ENCODE peak calls at places on chromosomes 12 and 14, in five cellular contexts. J, L, D, C and W are unnamed samples. For H3K4me1, the result is how much of the 10 kb centered on the place peaks cover.

GRCh38 chr14:94310248-94310647 is 12.9 kb downstream of the SERPINA6 start:
- DNase-seq in J (peak), D (no peak), C (no peak), L (no peak), W (no peak)

GRCh38 chr14:94615254-94615653 is 3.1 kb downstream of the SERPINA3 start:
- DNase-seq in C (no peak), J (no peak), D (no peak), L (no peak), W (no peak)

GRCh38 chr12:93976024-93976423 is 172.4 kb upstream of the PLXNC1 start:
- DNase-seq in L (no peak), C (no peak), J (no peak), D (no peak), W (no peak)

GRCh38 chr12:47849261-47849660 is 29.6 kb upstream of the HDAC7 start:
- DNase-seq in D (no peak), C (no peak), J (no peak), L (no peak), W (no peak)

GRCh38 chr12:94867066-94867855 is 136.2 kb downstream of the NDUFA12 start:
- DNase-seq in D (no peak), C (no peak), L (no peak), J (no peak), W (no peak)

GRCh38 chr14:79044894-79045624 is 874.9 kb downstream of the NRXN3 start:
- DNase-seq in J (no peak), C (peak), D (peak), L (peak), W (no peak)

GRCh38 chr12:3670083-3670620 is 82.8 kb downstream of the CRACR2A start:
- DNase-seq in J (no peak), D (no peak), C (no peak), L (no peak), W (no peak)

GRCh38 chr14:83611906-83612305 is 1918.0 kb upstream of the FLRT2 start:
- DNase-seq in D (no peak), C (no peak), J (no peak), L (no peak), W (no peak)

GRCh38 chr12:85784096-85784720 is 52.0 kb downstream of the RASSF9 start:
- DNase-seq in L (no peak), D (no peak), J (no peak), C (no peak), W (no peak)

GRCh38 chr12:64171715-64172114 is 50.4 kb downstream of the KICS2 start:
- DNase-seq in L (peak), D (no peak), J (no peak), C (no peak), W (no peak)

GRCh38 chr14:76948213-76948947 is 80.1 kb downstream of the IRF2BPL start:
- DNase-seq in D (peak), C (no peak), J (no peak), L (peak), W (no peak)

GRCh38 chr12:78863482-78864427 is 819 bp upstream of the SYT1 start:
- DNase-seq in C (peak), J (peak), D (peak), L (peak), W (no peak)

GRCh38 chr12:113386866-113387566 is 16.7 kb downstream of the SDS start:
- DNase-seq in J (no peak), C (no peak), L (no peak), D (no peak), W (no peak)

GRCh38 chr12:91224411-91224810 is 41.8 kb upstream of the DCN start:
- DNase-seq in C (no peak), J (no peak), D (no peak), L (no peak), W (no peak)

GRCh38 chr12:30691122-30691879 is 4.4 kb downstream of the IPO8 start:
- DNase-seq in C (peak), D (no peak), J (no peak), L (peak), W (no peak)

GRCh38 chr12:109680521-109681030 is 33.0 kb upstream of the FAM222A start:
- DNase-seq in D (peak), L (no peak), C (no peak), J (no peak), W (no peak)

GRCh38 chr14:55553791-55554190 is 26.2 kb upstream of the KTN1 start:
- DNase-seq in J (no peak), C (no peak), L (no peak), D (no peak), W (no peak)

GRCh38 chr14:49173765-49174373 is 412.3 kb downstream of the RPS29 start:
- DNase-seq in J (no peak), L (peak), C (peak), D (peak), W (no peak)

GRCh38 chr12:109731231-109731731 is 17.7 kb downstream of the FAM222A start:
- DNase-seq in L (no peak), D (no peak), J (no peak), C (no peak), W (no peak)

GRCh38 chr12:121334513-121335343 is 17.5 kb downstream of the ANAPC5 start:
- DNase-seq in D (no peak), C (peak), L (peak), J (no peak), W (peak)

GRCh38 chr12:59252731-59253130 is 332.4 kb upstream of the LRIG3 start:
- DNase-seq in L (no peak), J (no peak), C (no peak), D (no peak), W (no peak)

GRCh38 chr14:69571879-69572633 is 2.6 kb downstream of the CCDC177 start:
- DNase-seq in D (peak), L (no peak), C (peak), J (peak), W (no peak)

GRCh38 chr14:104512771-104513640 is 66.6 kb upstream of the C14orf180 start:
- DNase-seq in D (no peak), L (no peak), C (no peak), J (peak), W (no peak)

GRCh38 chr14:61460853-61461611 is 139.7 kb downstream of the PRKCH start:
- DNase-seq in L (no peak), D (no peak), J (no peak), C (no peak), W (no peak)

GRCh38 chr14:33711761-33712160 is 239.1 kb downstream of the EGLN3 start:
- DNase-seq in D (no peak), J (no peak), C (no peak), L (no peak), W (no peak)
- H3K27ac ChIP-seq in D (no peak), J (no peak), C (no peak), L (no peak), W (no peak)

GRCh38 chr14:91298576-91298975 is 54.1 kb upstream of the GPR68 start:
- DNase-seq in L (no peak), J (no peak), C (no peak), D (no peak), W (no peak)
- H3K4me1 ChIP-seq in L (under half), J (under half), C (under half), D (under half), W (under half)

GRCh38 chr12:123597100-123597499 is 4.8 kb upstream of the DDX55 start:
- DNase-seq in L (no peak), J (no peak), D (no peak), C (no peak), W (no peak)
- H3K27ac ChIP-seq in L (no peak), J (no peak), D (no peak), C (no peak), W (no peak)

DNA sequence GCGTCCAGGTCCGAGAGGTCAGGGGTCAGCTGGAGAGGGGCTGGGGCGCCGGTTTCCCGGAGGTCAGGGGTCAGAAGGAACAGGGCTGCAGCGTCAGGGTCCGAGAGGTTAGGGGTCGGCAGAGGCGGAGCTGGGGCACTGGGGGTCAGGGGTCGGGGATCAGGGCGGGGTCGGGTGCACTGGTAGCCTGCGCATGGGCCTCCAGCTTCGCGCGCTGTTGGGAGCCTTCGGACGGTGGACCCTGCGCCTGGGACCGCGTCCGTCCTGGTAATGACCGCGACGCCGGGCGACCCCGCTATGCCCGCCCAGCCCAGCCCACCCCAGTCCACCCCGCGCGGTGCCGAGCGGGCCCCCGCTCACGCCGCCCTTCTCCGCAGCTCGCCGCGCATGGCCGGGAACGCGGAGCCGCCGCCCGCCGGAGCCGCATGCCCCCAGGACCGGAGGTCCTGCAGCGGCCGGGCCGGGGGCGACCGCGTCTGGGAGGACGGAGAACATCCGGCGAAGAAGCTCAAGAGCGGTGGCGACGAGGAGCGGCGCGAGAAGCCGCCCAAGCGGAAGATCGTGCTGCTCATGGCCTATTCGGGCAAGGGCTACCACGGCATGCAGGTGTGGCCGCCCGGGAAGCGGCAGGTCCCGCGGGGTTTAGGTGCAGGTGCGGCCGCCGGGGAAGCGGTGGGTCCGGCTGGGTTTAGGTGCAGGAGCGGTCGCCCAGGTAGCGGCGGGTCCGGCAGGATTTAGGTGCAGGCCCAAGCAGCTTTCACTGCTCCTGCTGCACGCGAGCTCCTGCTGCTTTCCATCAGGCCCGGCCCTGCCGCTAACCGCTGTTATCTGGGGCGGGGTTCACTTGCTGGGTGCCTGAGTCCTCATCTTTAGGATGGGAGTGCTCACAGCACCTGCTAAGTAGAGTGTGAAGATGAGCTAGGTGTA is 717 bp downstream of the PUS1 start:
- DNase-seq in J (peak), D (peak), L (peak), C (peak), W (peak)
- H3K4me1 ChIP-seq in J (under half), D (under half), L (under half), C (under half), W (under half)

GRCh38 chr12:75674393-75674792 is 163.0 kb upstream of the KRR1 start:
- DNase-seq in J (no peak), L (no peak), D (no peak), C (no peak), W (no peak)

GRCh38 chr12:75666980-75667359 is 155.6 kb upstream of the KRR1 start:
- DNase-seq in D (no peak), J (no peak), C (no peak), L (no peak), W (no peak)

GRCh38 chr12:75666126-75666979 is 154.9 kb upstream of the KRR1 start:
- DNase-seq in J (no peak), D (no peak), C (peak), L (no peak), W (no peak)

GRCh38 chr12:75670175-75670574 is 158.8 kb upstream of the KRR1 start:
- DNase-seq in C (no peak), L (no peak), J (no peak), D (no peak), W (no peak)

DNA sequence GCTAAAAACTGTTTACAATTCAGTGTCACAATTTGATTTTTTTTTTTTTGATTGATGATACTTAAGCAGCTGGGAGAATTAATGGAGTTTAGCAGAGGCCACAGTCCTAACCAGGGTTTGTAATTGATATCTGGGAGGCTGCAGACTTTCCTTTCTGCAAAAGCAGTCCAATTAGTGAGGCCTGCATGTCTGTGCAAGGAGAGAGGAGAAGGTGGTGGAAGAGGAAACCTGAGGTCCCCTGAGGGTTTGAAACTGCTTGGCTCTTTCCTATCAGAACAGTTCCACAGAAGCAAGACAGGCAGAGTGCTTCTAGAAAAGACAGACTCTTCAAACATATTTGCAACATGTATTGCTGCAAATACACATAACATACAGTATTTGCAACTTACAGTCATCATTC is 160.8 kb upstream of the KRR1 start:
- DNase-seq in C (no peak), L (no peak), J (no peak), D (no peak), W (no peak)
- H3K27ac ChIP-seq in C (no peak), L (no peak), J (no peak), D (no peak), W (no peak)

GRCh38 chr12:56631790-56632700 is 1.9 kb upstream of the BAZ2A start:
- DNase-seq in C (peak), D (peak), J (peak), L (peak), W (peak)

GRCh38 chr12:56632701-56633464 is 2.8 kb upstream of the BAZ2A start:
- DNase-seq in C (no peak), J (no peak), L (no peak), D (no peak), W (no peak)

GRCh38 chr12:56629459-56630179 is 507 bp downstream of the BAZ2A start:
- DNase-seq in L (peak), J (peak), D (peak), C (peak), W (peak)

GRCh38 chr12:56628671-56629458 is 1.3 kb downstream of the BAZ2A start:
- DNase-seq in L (peak), D (peak), J (no peak), C (peak), W (peak)

GRCh38 chr12:56630180-56630632 is at the start of gene BAZ2A:
- DNase-seq in C (peak), J (peak), D (peak), L (peak), W (peak)
- H3K4me1 ChIP-seq in C (under half), J (half or more), D (half or more), L (under half), W (half or more)

GRCh38 chr14:43786066-43786762 is 720.9 kb downstream of the FSCB start:
- DNase-seq in J (no peak), D (no peak), C (no peak), L (no peak), W (no peak)
- H3K27ac ChIP-seq in J (no peak), D (no peak), C (no peak), L (no peak), W (no peak)

GRCh38 chr12:6322969-6323339 is 12.5 kb downstream of the PLEKHG6 start:
- DNase-seq in C (no peak), D (no peak), J (no peak), L (no peak), W (no peak)

GRCh38 chr12:6322352-6322751 is 11.9 kb downstream of the PLEKHG6 start:
- DNase-seq in D (no peak), C (no peak), L (no peak), J (no peak), W (no peak)

GRCh38 chr12:6323340-6323994 is 13.0 kb downstream of the PLEKHG6 start:
- DNase-seq in C (peak), D (no peak), L (peak), J (no peak), W (peak)

GRCh38 chr12:6324936-6325750 is 14.7 kb downstream of the PLEKHG6 start:
- DNase-seq in L (no peak), J (no peak), C (no peak), D (no peak), W (no peak)

GRCh38 chr12:6323995-6324711 is 13.7 kb downstream of the PLEKHG6 start:
- DNase-seq in D (no peak), C (no peak), L (no peak), J (no peak), W (no peak)
- H3K4me1 ChIP-seq in D (half or more), C (under half), L (half or more), J (half or more), W (under half)

DNA sequence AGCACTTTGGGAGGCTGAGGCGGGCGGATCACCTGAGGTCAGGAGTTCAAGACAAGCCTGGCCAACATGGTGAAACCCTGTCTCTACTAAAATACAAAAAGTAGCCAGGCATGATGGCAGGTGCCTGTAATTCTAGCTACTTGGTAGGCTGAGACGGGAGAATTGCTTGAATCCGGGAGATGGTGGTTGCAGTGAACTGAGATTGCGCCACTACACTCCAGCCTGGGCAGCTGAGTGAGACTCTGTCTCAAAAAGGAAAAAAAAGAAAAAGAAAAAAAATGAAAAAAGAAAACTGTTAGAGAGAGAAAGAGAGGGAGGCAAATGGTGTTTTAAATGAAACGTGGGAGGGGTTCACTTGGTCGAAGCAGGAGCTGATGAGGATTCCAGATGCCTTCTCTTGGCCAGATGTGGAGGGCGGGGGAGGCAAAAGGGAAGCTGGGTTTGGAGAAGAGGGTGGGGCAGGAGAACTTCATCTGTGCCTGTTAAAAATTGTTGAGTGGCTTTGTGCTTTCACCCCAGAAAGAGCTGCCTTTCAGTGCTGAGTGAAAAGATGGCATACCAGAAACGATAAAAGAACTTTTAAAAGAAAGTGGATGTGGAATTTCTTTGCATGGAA is 1.1 kb downstream of the EMP1 start:
- DNase-seq in J (no peak), D (no peak), L (no peak), C (no peak), W (no peak)
- H3K27ac ChIP-seq in J (peak), D (peak), L (peak), C (peak), W (no peak)

DNA sequence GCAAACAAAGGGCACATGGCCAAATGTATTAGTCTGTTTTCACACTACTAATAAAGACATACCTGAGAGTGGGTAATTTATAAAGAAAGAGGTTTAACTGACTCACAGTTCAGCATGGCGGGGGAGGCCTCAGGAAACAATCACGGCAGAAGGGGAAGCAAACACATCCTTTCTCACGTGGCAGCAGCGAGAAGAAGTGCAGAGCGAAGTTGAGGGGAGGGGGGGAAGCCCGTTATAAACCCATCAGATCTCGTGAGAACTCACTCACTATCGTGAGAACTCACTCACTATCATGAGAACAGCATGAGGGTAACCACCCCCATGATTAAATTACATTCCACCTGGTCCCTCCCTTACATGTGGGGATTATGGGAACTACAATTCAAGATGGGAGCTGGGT is 66.1 kb downstream of the ST8SIA1 start:
- DNase-seq in L (no peak), D (no peak), C (no peak), J (no peak), W (no peak)
- H3K4me1 ChIP-seq in L (under half), D (under half), C (under half), J (under half), W (under half)